ENCODE peak calls at places on chromosomes 3 and 15, in seven cellular contexts. One of them, this sample, is unnamed.

GRCh38 chr15:55959744-55960143 is 33.7 kb downstream of the NEDD4 start:
- DNase-seq in pancreas: no peak
- DNase-seq in psoas muscle: no peak
- DNase-seq in CD4-positive, alpha-beta T cell: no peak
- DNase-seq in right cardiac atrium: no peak
- DNase-seq in left ventricle myocardium inferior: no peak
- DNase-seq in aorta: no peak
- DNase-seq in this sample: no peak

GRCh38 chr3:54685213-54685612 is 242.6 kb downstream of the LRTM1 start:
- DNase-seq in right cardiac atrium: no peak
- DNase-seq in pancreas: no peak
- DNase-seq in CD4-positive, alpha-beta T cell: no peak
- DNase-seq in psoas muscle: no peak
- DNase-seq in left ventricle myocardium inferior: no peak
- DNase-seq in aorta: no peak
- DNase-seq in this sample: no peak

GRCh38 chr15:92707880-92708551 is 52.4 kb upstream of the FAM174B start:
- DNase-seq in CD4-positive, alpha-beta T cell: no peak
- DNase-seq in left ventricle myocardium inferior: no peak
- DNase-seq in aorta: no peak
- DNase-seq in pancreas: no peak
- DNase-seq in right cardiac atrium: no peak
- DNase-seq in psoas muscle: no peak
- DNase-seq in this sample: no peak

GRCh38 chr3:25663324-25664065 is 1.2 kb downstream of the TOP2B start:
- DNase-seq in pancreas: peak; percentile 43
- DNase-seq in left ventricle myocardium inferior: no peak
- DNase-seq in CD4-positive, alpha-beta T cell: peak; percentile 3
- DNase-seq in aorta: no peak
- DNase-seq in psoas muscle: no peak
- DNase-seq in right cardiac atrium: no peak
- DNase-seq in this sample: no peak

GRCh38 chr3:115098354-115099073 is 48.6 kb downstream of the ZBTB20 start:
- DNase-seq in CD4-positive, alpha-beta T cell: no peak
- DNase-seq in psoas muscle: no peak
- DNase-seq in right cardiac atrium: no peak
- DNase-seq in pancreas: no peak
- DNase-seq in left ventricle myocardium inferior: no peak
- DNase-seq in aorta: no peak
- DNase-seq in this sample: no peak

GRCh38 chr15:69734699-69735098 is 282.1 kb downstream of the RPLP1 start:
- DNase-seq in pancreas: no peak
- DNase-seq in psoas muscle: no peak
- DNase-seq in aorta: no peak
- DNase-seq in CD4-positive, alpha-beta T cell: no peak
- DNase-seq in left ventricle myocardium inferior: no peak
- DNase-seq in right cardiac atrium: no peak
- DNase-seq in this sample: no peak

GRCh38 chr3:155870133-155870944 is at the start of gene GMPS:
- DNase-seq in pancreas: peak; percentile 93
- DNase-seq in CD4-positive, alpha-beta T cell: peak; percentile 93
- DNase-seq in left ventricle myocardium inferior: peak; percentile 94
- DNase-seq in right cardiac atrium: peak; percentile 98
- DNase-seq in psoas muscle: peak; percentile 95
- DNase-seq in aorta: peak; percentile 98
- DNase-seq in this sample: peak; percentile 78

GRCh38 chr3:70281663-70282062 is 30.8 kb downstream of the MDFIC2 start:
- DNase-seq in right cardiac atrium: no peak
- DNase-seq in pancreas: no peak
- DNase-seq in psoas muscle: no peak
- DNase-seq in CD4-positive, alpha-beta T cell: no peak
- DNase-seq in left ventricle myocardium inferior: no peak
- DNase-seq in aorta: no peak
- DNase-seq in this sample: peak; percentile 16

GRCh38 chr3:100226712-100227429 is 33.9 kb upstream of the TBC1D23 start:
- DNase-seq in aorta: no peak
- DNase-seq in right cardiac atrium: no peak
- DNase-seq in CD4-positive, alpha-beta T cell: no peak
- DNase-seq in pancreas: no peak
- DNase-seq in left ventricle myocardium inferior: no peak
- DNase-seq in psoas muscle: no peak
- DNase-seq in this sample: no peak

GRCh38 chr15:68376447-68377060 is 55.4 kb downstream of the ITGA11 start:
- DNase-seq in left ventricle myocardium inferior: no peak
- DNase-seq in aorta: no peak
- DNase-seq in CD4-positive, alpha-beta T cell: no peak
- DNase-seq in pancreas: no peak
- DNase-seq in psoas muscle: no peak
- DNase-seq in right cardiac atrium: peak; percentile 26
- DNase-seq in this sample: no peak

GRCh38 chr3:8842293-8842692 is 72.9 kb upstream of the OXTR start:
- DNase-seq in psoas muscle: no peak
- DNase-seq in CD4-positive, alpha-beta T cell: no peak
- DNase-seq in right cardiac atrium: no peak
- DNase-seq in aorta: no peak
- DNase-seq in pancreas: no peak
- DNase-seq in left ventricle myocardium inferior: no peak
- DNase-seq in this sample: no peak

GRCh38 chr15:82128401-82129143 is 82.8 kb upstream of the MEX3B start:
- DNase-seq in psoas muscle: no peak
- DNase-seq in pancreas: no peak
- DNase-seq in CD4-positive, alpha-beta T cell: no peak
- DNase-seq in left ventricle myocardium inferior: no peak
- DNase-seq in right cardiac atrium: no peak
- DNase-seq in aorta: no peak
- DNase-seq in this sample: no peak

GRCh38 chr3:57512174-57512573 is 32.0 kb downstream of the DNAH12 start:
- DNase-seq in CD4-positive, alpha-beta T cell: no peak
- DNase-seq in right cardiac atrium: no peak
- DNase-seq in pancreas: no peak
- DNase-seq in psoas muscle: no peak
- DNase-seq in aorta: no peak
- DNase-seq in left ventricle myocardium inferior: no peak
- DNase-seq in this sample: no peak

GRCh38 chr3:101156787-101157345 is 163.5 kb downstream of the IMPG2 start:
- DNase-seq in aorta: no peak
- DNase-seq in CD4-positive, alpha-beta T cell: no peak
- DNase-seq in psoas muscle: no peak
- DNase-seq in left ventricle myocardium inferior: no peak
- DNase-seq in right cardiac atrium: no peak
- DNase-seq in pancreas: no peak
- DNase-seq in this sample: no peak

GRCh38 chr3:176971613-176972174 is 225.6 kb downstream of the TBL1XR1 start:
- DNase-seq in right cardiac atrium: no peak
- DNase-seq in aorta: no peak
- DNase-seq in pancreas: no peak
- DNase-seq in left ventricle myocardium inferior: no peak
- DNase-seq in CD4-positive, alpha-beta T cell: no peak
- DNase-seq in psoas muscle: no peak
- DNase-seq in this sample: no peak

GRCh38 chr3:13139471-13140065 is 66.3 kb upstream of the IQSEC1 start:
- DNase-seq in left ventricle myocardium inferior: no peak
- DNase-seq in CD4-positive, alpha-beta T cell: no peak
- DNase-seq in aorta: peak; percentile 14
- DNase-seq in psoas muscle: no peak
- DNase-seq in right cardiac atrium: no peak
- DNase-seq in pancreas: no peak
- DNase-seq in this sample: no peak

GRCh38 chr3:25176999-25177398 is 251.1 kb upstream of the RARB start:
- DNase-seq in pancreas: no peak
- DNase-seq in CD4-positive, alpha-beta T cell: no peak
- DNase-seq in aorta: no peak
- DNase-seq in left ventricle myocardium inferior: no peak
- DNase-seq in psoas muscle: no peak
- DNase-seq in right cardiac atrium: no peak
- DNase-seq in this sample: no peak

GRCh38 chr3:104873331-104873730 is 493.4 kb upstream of the ALCAM start:
- DNase-seq in left ventricle myocardium inferior: no peak
- DNase-seq in psoas muscle: no peak
- DNase-seq in aorta: no peak
- DNase-seq in pancreas: no peak
- DNase-seq in right cardiac atrium: no peak
- DNase-seq in CD4-positive, alpha-beta T cell: no peak
- DNase-seq in this sample: no peak

GRCh38 chr3:99544819-99545281 is 93.5 kb upstream of the COL8A1 start:
- DNase-seq in aorta: no peak
- DNase-seq in pancreas: no peak
- DNase-seq in CD4-positive, alpha-beta T cell: no peak
- DNase-seq in left ventricle myocardium inferior: peak; percentile 23
- DNase-seq in right cardiac atrium: peak; percentile 79
- DNase-seq in psoas muscle: peak; percentile 13
- DNase-seq in this sample: no peak

GRCh38 chr15:76183906-76184639 is 124.3 kb downstream of the TMEM266 start:
- DNase-seq in CD4-positive, alpha-beta T cell: no peak
- DNase-seq in aorta: no peak
- DNase-seq in left ventricle myocardium inferior: no peak
- DNase-seq in pancreas: no peak
- DNase-seq in right cardiac atrium: no peak
- DNase-seq in psoas muscle: no peak
- DNase-seq in this sample: no peak

GRCh38 chr3:99902091-99902490 is 84.4 kb downstream of the CMSS1 start:
- DNase-seq in CD4-positive, alpha-beta T cell: no peak
- DNase-seq in left ventricle myocardium inferior: no peak
- DNase-seq in aorta: no peak
- DNase-seq in right cardiac atrium: no peak
- DNase-seq in psoas muscle: no peak
- DNase-seq in pancreas: no peak
- DNase-seq in this sample: no peak

DNA sequence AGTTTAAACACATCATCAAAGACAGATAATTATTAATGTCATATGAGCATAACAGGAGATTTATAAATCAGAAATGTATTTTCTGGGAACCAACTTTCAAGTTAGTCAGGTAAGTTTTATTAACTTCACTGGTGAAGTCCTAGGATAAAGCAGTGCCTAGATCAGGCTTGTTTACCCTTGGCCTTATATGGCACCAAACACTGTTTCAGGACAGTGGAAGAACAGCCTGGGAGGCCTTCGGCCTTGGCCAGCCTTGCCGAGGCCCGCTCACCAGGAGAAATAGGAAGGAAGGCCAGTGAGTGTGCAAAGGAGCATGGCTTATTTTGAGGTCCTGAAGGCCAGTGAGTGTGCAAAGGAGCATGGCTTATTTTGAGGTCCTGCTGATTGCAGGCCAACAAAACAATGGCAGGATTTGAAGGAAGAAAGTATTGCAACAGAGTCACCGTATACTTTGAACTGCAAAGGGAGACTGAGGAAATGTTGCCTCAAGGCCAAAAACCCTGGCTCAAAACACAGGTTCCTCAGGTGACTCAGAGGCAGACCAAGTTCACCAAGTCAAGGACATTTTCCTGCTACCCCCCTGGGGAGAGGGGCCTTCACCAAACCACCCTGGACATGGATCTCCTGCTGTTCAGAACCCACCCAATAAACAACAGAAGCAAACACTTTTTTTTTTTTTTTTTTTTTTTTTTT is 174.3 kb downstream of the TP63 start:
- DNase-seq in pancreas: no peak
- DNase-seq in aorta: no peak
- DNase-seq in right cardiac atrium: no peak
- DNase-seq in psoas muscle: no peak
- DNase-seq in CD4-positive, alpha-beta T cell: no peak
- DNase-seq in left ventricle myocardium inferior: no peak
- DNase-seq in this sample: no peak
- H3K27ac ChIP-seq in pancreas: no peak overlapping the region
- H3K27ac ChIP-seq in aorta: no peak overlapping the region
- H3K27ac ChIP-seq in right cardiac atrium: no peak overlapping the region
- H3K27ac ChIP-seq in psoas muscle: peak overlapping the region; percentile 64
- H3K27ac ChIP-seq in CD4-positive, alpha-beta T cell: no peak overlapping the region
- H3K27ac ChIP-seq in left ventricle myocardium inferior: no peak overlapping the region
- H3K27ac ChIP-seq in this sample: no peak overlapping the region

GRCh38 chr15:35491173-35491572 is 54.8 kb downstream of the DPH6 start:
- DNase-seq in CD4-positive, alpha-beta T cell: no peak
- DNase-seq in pancreas: no peak
- DNase-seq in aorta: no peak
- DNase-seq in psoas muscle: no peak
- DNase-seq in right cardiac atrium: no peak
- DNase-seq in left ventricle myocardium inferior: no peak
- DNase-seq in this sample: no peak

GRCh38 chr15:35484231-35484945 is 61.6 kb downstream of the DPH6 start:
- DNase-seq in right cardiac atrium: no peak
- DNase-seq in psoas muscle: no peak
- DNase-seq in aorta: no peak
- DNase-seq in pancreas: no peak
- DNase-seq in CD4-positive, alpha-beta T cell: no peak
- DNase-seq in left ventricle myocardium inferior: no peak
- DNase-seq in this sample: no peak

GRCh38 chr15:35485411-35485810 is 60.6 kb downstream of the DPH6 start:
- DNase-seq in aorta: no peak
- DNase-seq in psoas muscle: no peak
- DNase-seq in CD4-positive, alpha-beta T cell: no peak
- DNase-seq in pancreas: no peak
- DNase-seq in right cardiac atrium: no peak
- DNase-seq in left ventricle myocardium inferior: no peak
- DNase-seq in this sample: no peak

GRCh38 chr15:35486296-35486695 is 59.7 kb downstream of the DPH6 start:
- DNase-seq in CD4-positive, alpha-beta T cell: no peak
- DNase-seq in aorta: no peak
- DNase-seq in psoas muscle: no peak
- DNase-seq in right cardiac atrium: no peak
- DNase-seq in pancreas: no peak
- DNase-seq in left ventricle myocardium inferior: no peak
- DNase-seq in this sample: no peak

GRCh38 chr15:35487417-35487816 is 58.5 kb downstream of the DPH6 start:
- DNase-seq in CD4-positive, alpha-beta T cell: no peak
- DNase-seq in aorta: no peak
- DNase-seq in pancreas: no peak
- DNase-seq in right cardiac atrium: no peak
- DNase-seq in psoas muscle: no peak
- DNase-seq in left ventricle myocardium inferior: no peak
- DNase-seq in this sample: no peak
- H3K9me3 ChIP-seq in CD4-positive, alpha-beta T cell: peaks cover 14% of the 10 kb centered on the region
- H3K9me3 ChIP-seq in aorta: peaks cover 2% of the 10 kb centered on the region
- H3K9me3 ChIP-seq in pancreas: no peaks in the 10 kb centered on the region
- H3K9me3 ChIP-seq in right cardiac atrium: peaks cover 2% of the 10 kb centered on the region
- H3K9me3 ChIP-seq in psoas muscle: no peaks in the 10 kb centered on the region
- H3K9me3 ChIP-seq in left ventricle myocardium inferior: peaks cover 25% of the 10 kb centered on the region
- H3K9me3 ChIP-seq in this sample: peaks cover 8% of the 10 kb centered on the region

DNA sequence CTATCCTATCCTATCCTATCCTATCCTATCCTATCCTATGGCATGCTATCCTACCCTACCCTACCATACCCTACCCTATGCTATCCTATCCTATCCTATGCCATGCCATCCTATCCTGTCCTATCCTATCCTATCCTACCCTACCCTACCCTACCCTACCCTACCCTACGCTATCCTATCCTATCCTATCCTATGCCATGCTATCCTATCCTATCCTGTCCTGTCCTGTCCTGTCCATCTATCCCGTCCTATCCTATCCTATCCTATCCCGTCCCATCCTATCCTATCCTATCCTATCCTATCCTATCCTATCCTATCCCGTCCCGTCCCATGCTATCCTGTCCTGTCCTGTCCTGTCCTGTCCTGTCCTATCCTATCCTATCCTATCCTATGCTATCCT is 57.4 kb downstream of the SLC6A11 start:
- DNase-seq in aorta: no peak
- DNase-seq in left ventricle myocardium inferior: no peak
- DNase-seq in psoas muscle: no peak
- DNase-seq in pancreas: no peak
- DNase-seq in CD4-positive, alpha-beta T cell: no peak
- DNase-seq in right cardiac atrium: no peak
- DNase-seq in this sample: no peak
- H3K27me3 ChIP-seq in aorta: no peaks in the 10 kb centered on the region
- H3K27me3 ChIP-seq in left ventricle myocardium inferior: peaks cover 67% of the 10 kb centered on the region
- H3K27me3 ChIP-seq in psoas muscle: no peaks in the 10 kb centered on the region
- H3K27me3 ChIP-seq in pancreas: no peaks in the 10 kb centered on the region
- H3K27me3 ChIP-seq in CD4-positive, alpha-beta T cell: no peaks in the 10 kb centered on the region
- H3K27me3 ChIP-seq in right cardiac atrium: no peaks in the 10 kb centered on the region
- H3K27me3 ChIP-seq in this sample: peaks cover 3% of the 10 kb centered on the region

GRCh38 chr3:154795046-154795445 is 285.1 kb upstream of the MME start:
- DNase-seq in right cardiac atrium: no peak
- DNase-seq in aorta: no peak
- DNase-seq in CD4-positive, alpha-beta T cell: no peak
- DNase-seq in left ventricle myocardium inferior: no peak
- DNase-seq in psoas muscle: no peak
- DNase-seq in pancreas: no peak
- DNase-seq in this sample: no peak
- H3K27ac ChIP-seq in right cardiac atrium: no peak overlapping the region
- H3K27ac ChIP-seq in aorta: no peak overlapping the region
- H3K27ac ChIP-seq in CD4-positive, alpha-beta T cell: no peak overlapping the region
- H3K27ac ChIP-seq in left ventricle myocardium inferior: no peak overlapping the region
- H3K27ac ChIP-seq in psoas muscle: no peak overlapping the region
- H3K27ac ChIP-seq in pancreas: no peak overlapping the region
- H3K27ac ChIP-seq in this sample: no peak overlapping the region

This sample was measured in AG04450.